ENCODE peak calls at places on chromosomes 16 and 17, in seven cellular contexts. C is HL-60; V is Caki2; Q is HCEC 1CT; M is stimulated activated CD8-positive, alpha-beta memory T cell treated with anti-CD3 and anti-CD28 coated beads, Interleukin-4, amount 100 ng/mL, for 24 hours; F is NCI-H1092 treated with DMSO at 0.1 percent for 48 hours; B is hypothalamus. G is an unnamed sample.

GRCh38 chr17:41492771-41493170 is 3.1 kb upstream of the KRT36 start:
- DNase-seq in C (no peak), V (no peak), Q (no peak), M (no peak), F (peak; percentile 24), B (no peak), G (no peak)

GRCh38 chr17:333626-334396 is 18.8 kb downstream of the RPH3AL start:
- DNase-seq in C (no peak), V (no peak), Q (peak; percentile 57), M (no peak), F (no peak), B (no peak), G (no peak)

GRCh38 chr16:87368029-87368765 is 15.4 kb downstream of the FBXO31 start:
- DNase-seq in C (no peak), V (no peak), Q (no peak), M (no peak), F (no peak), B (no peak), G (no peak)

GRCh38 chr16:56783332-56783731 is 53.4 kb downstream of the NUP93 start:
- DNase-seq in C (no peak), V (no peak), Q (no peak), M (no peak), F (no peak), B (no peak), G (no peak)

GRCh38 chr16:87346517-87347060 is 29.4 kb upstream of the C16orf95 start:
- DNase-seq in C (no peak), V (no peak), Q (no peak), M (no peak), F (no peak), B (no peak), G (no peak)

GRCh38 chr17:81237591-81238489 is 1.0 kb downstream of the TEPSIN start:
- DNase-seq in C (no peak), V (no peak), Q (no peak), M (no peak), F (no peak), B (no peak), G (no peak)

GRCh38 chr17:62701706-62702085 is 74.2 kb downstream of the MRC2 start:
- DNase-seq in C (no peak), V (no peak), Q (no peak), M (no peak), F (no peak), B (no peak), G (no peak)

GRCh38 chr17:15087946-15088345 is 177.2 kb downstream of the PMP22 start:
- DNase-seq in C (no peak), V (no peak), Q (no peak), M (no peak), F (no peak), B (no peak), G (no peak)

GRCh38 chr17:71437176-71437575 is 683.6 kb upstream of the SOX9 start:
- DNase-seq in C (no peak), V (no peak), Q (no peak), M (no peak), F (no peak), B (no peak), G (no peak)

GRCh38 chr16:6016530-6017184 is 919.1 kb upstream of the EEF2KMT start:
- DNase-seq in C (peak; percentile 16), V (peak; percentile 64), Q (no peak), M (no peak), F (no peak), B (no peak), G (peak; percentile 2)

GRCh38 chr16:87263418-87264052 is 53.7 kb downstream of the C16orf95 start:
- DNase-seq in C (no peak), V (peak; percentile 40), Q (no peak), M (no peak), F (no peak), B (no peak), G (no peak)

GRCh38 chr16:19135896-19136438 is 22.2 kb downstream of the ITPRIPL2 start:
- DNase-seq in C (no peak), V (peak; percentile 46), Q (peak; percentile 50), M (no peak), F (peak; percentile 45), B (no peak), G (peak; percentile 33)

GRCh38 chr17:77316191-77316641 is 175.4 kb downstream of the SEC14L1 start:
- DNase-seq in C (no peak), V (peak; percentile 77), Q (no peak), M (no peak), F (no peak), B (no peak), G (peak; percentile 76)

GRCh38 chr17:1177099-1177996 is 2.4 kb downstream of the ABR start:
- DNase-seq in C (no peak), V (no peak), Q (no peak), M (no peak), F (no peak), B (no peak), G (peak; percentile 42)

GRCh38 chr17:51703364-51704341 is 443.3 kb downstream of the UTP18 start:
- DNase-seq in C (no peak), V (peak; percentile 89), Q (no peak), M (no peak), F (no peak), B (no peak), G (no peak)

GRCh38 chr16:87278191-87279093 is 38.8 kb downstream of the C16orf95 start:
- DNase-seq in C (peak; percentile 56), V (peak; percentile 59), Q (peak; percentile 71), M (peak; percentile 26), F (peak; percentile 62), B (no peak), G (peak; percentile 76)

GRCh38 chr17:1108810-1109605 is 70.8 kb downstream of the ABR start:
- DNase-seq in C (peak; percentile 26), V (peak; percentile 61), Q (peak; percentile 47), M (peak; percentile 42), F (peak; percentile 37), B (no peak), G (peak; percentile 69)

GRCh38 chr17:37490022-37490587 is 414 bp downstream of the DUSP14 start:
- DNase-seq in C (peak; percentile 59), V (peak; percentile 52), Q (peak; percentile 49), M (peak; percentile 60), F (peak; percentile 43), B (no peak), G (peak; percentile 82)

GRCh38 chr17:16516594-16517018 is 24.6 kb upstream of the LRRC75A start:
- DNase-seq in C (no peak), V (no peak), Q (peak; percentile 48), M (no peak), F (peak; percentile 17), B (no peak), G (peak; percentile 79)

GRCh38 chr17:16027708-16028584 is 28.3 kb downstream of the TTC19 start:
- DNase-seq in C (no peak), V (peak; percentile 60), Q (peak; percentile 93), M (peak; percentile 36), F (no peak), B (no peak), G (peak; percentile 98)

GRCh38 chr16:52592216-52592592 is 45.3 kb upstream of the TOX3 start:
- DNase-seq in C (no peak), V (no peak), Q (no peak), M (no peak), F (no peak), B (no peak), G (no peak)

GRCh38 chr17:49525831-49526741 is 31.0 kb downstream of the NGFR start:
- DNase-seq in C (no peak), V (no peak), Q (no peak), M (no peak), F (no peak), B (no peak), G (no peak)

GRCh38 chr16:88387941-88388627 is 5.3 kb downstream of the ZNF469 start:
- DNase-seq in C (no peak), V (peak; percentile 78), Q (no peak), M (no peak), F (no peak), B (no peak), G (no peak)

GRCh38 chr17:37107406-37108083 is 158.8 kb downstream of the AATF start:
- DNase-seq in C (no peak), V (no peak), Q (no peak), M (no peak), F (no peak), B (no peak), G (no peak)

GRCh38 chr17:77419547-77420475 is 279.0 kb downstream of the SEC14L1 start:
- DNase-seq in C (no peak), V (peak; percentile 50), Q (no peak), M (no peak), F (peak; percentile 33), B (no peak), G (peak; percentile 60)

G was measured in ELR.